ENCODE peak calls at places on chromosome 12, in six cellular contexts. D is LoVo; V is colonic mucosa; U is Right ventricle myocardium inferior; A is NCI-H1105; Q is activated CD4-positive, alpha-beta memory T cell treated with anti-CD3 and anti-CD28 coated beads, Interleukin-2, amount 10 ng/mL, durations not matched to agents 7 days and 5 days. R is an unnamed sample.

GRCh38 chr12:22979854-22980253 is 354.9 kb downstream of the ETNK1 start:
- DNase-seq in D (no peak), V (no peak), U (no peak), A (no peak), Q (no peak), R (no peak)

GRCh38 chr12:64007853-64008252 is 163.4 kb downstream of the SRGAP1 start:
- DNase-seq in D (no peak), V (no peak), U (no peak), A (no peak), Q (no peak), R (no peak)

GRCh38 chr12:123488539-123489230 is 30.7 kb downstream of the SNRNP35 start:
- DNase-seq in D (no peak), V (no peak), U (no peak), A (no peak), Q (no peak), R (peak)

GRCh38 chr12:41956353-41956752 is 188.3 kb downstream of the GXYLT1 start:
- DNase-seq in D (no peak), V (no peak), U (no peak), A (no peak), Q (no peak), R (no peak)

GRCh38 chr12:95231190-95231589 is 13.6 kb downstream of the VEZT start:
- DNase-seq in D (peak), V (no peak), U (no peak), A (no peak), Q (no peak), R (no peak)

GRCh38 chr12:115375188-115375991 is 691.4 kb upstream of the TBX3 start:
- DNase-seq in D (peak), V (no peak), U (no peak), A (no peak), Q (no peak), R (peak)

GRCh38 chr12:56941299-56942017 is 7.2 kb upstream of the SDR9C7 start:
- DNase-seq in D (no peak), V (no peak), U (no peak), A (no peak), Q (no peak), R (peak)

GRCh38 chr12:9648701-9649531 is 20.6 kb upstream of the CLEC2D start:
- DNase-seq in D (no peak), V (no peak), U (no peak), A (no peak), Q (no peak), R (no peak)

GRCh38 chr12:24230061-24230460 is 280.6 kb upstream of the SOX5 start:
- DNase-seq in D (no peak), V (no peak), U (no peak), A (no peak), Q (no peak), R (peak)

GRCh38 chr12:128298091-128298490 is 31.1 kb downstream of the TMEM132C start:
- DNase-seq in D (no peak), V (no peak), U (no peak), A (no peak), Q (no peak), R (no peak)

GRCh38 chr12:66188584-66189475 is at the start of gene IRAK3:
- DNase-seq in D (no peak), V (peak), U (peak), A (no peak), Q (peak), R (peak)

GRCh38 chr12:20199780-20200179 is 168.6 kb upstream of the PDE3A start:
- DNase-seq in D (no peak), V (no peak), U (no peak), A (no peak), Q (no peak), R (no peak)

GRCh38 chr12:10241781-10242180 is 29.1 kb downstream of the GABARAPL1 start:
- DNase-seq in D (no peak), V (no peak), U (no peak), A (no peak), Q (no peak), R (no peak)

GRCh38 chr12:57737467-57738141 is 938 bp downstream of the AGAP2 start:
- DNase-seq in D (no peak), V (no peak), U (no peak), A (no peak), Q (no peak), R (peak)

GRCh38 chr12:70245458-70245857 is 2.2 kb downstream of the CNOT2 start:
- DNase-seq in D (no peak), V (no peak), U (no peak), A (no peak), Q (no peak), R (no peak)

GRCh38 chr12:2286051-2286450 is 233.3 kb downstream of the CACNA1C start:
- DNase-seq in D (no peak), V (no peak), U (no peak), A (no peak), Q (no peak), R (no peak)

GRCh38 chr12:55019784-55020183 is at the start of gene NEUROD4:
- DNase-seq in D (peak), V (peak), U (no peak), A (no peak), Q (peak), R (peak)

GRCh38 chr12:106769078-106769477 is 5.4 kb upstream of the RIC8B start:
- DNase-seq in D (no peak), V (no peak), U (no peak), A (no peak), Q (no peak), R (no peak)

GRCh38 chr12:48125985-48126384 is 6.8 kb downstream of the PFKM start:
- DNase-seq in D (no peak), V (no peak), U (no peak), A (no peak), Q (no peak), R (no peak)

GRCh38 chr12:124538194-124539082 is 29.0 kb downstream of the NCOR2 start:
- DNase-seq in D (no peak), V (no peak), U (no peak), A (no peak), Q (no peak), R (no peak)

GRCh38 chr12:46160081-46160980 is 108.5 kb downstream of the SLC38A1 start:
- DNase-seq in D (peak), V (no peak), U (no peak), A (peak), Q (no peak), R (peak)

GRCh38 chr12:4440187-4440941 is 5.3 kb downstream of the FGF6 start:
- DNase-seq in D (no peak), V (peak), U (no peak), A (no peak), Q (peak), R (peak)

GRCh38 chr12:1845427-1845826 is 25.1 kb downstream of the LRTM2 start:
- DNase-seq in D (no peak), V (no peak), U (no peak), A (no peak), Q (no peak), R (peak)

GRCh38 chr12:89793946-89794345 is 85.3 kb upstream of the ATP2B1 start:
- DNase-seq in D (no peak), V (no peak), U (no peak), A (no peak), Q (no peak), R (no peak)

GRCh38 chr12:26124491-26125450 is at the start of gene BHLHE41:
- DNase-seq in D (peak), V (peak), U (peak), A (peak), Q (no peak), R (peak)

GRCh38 chr12:118981285-118982201 is at the start of gene SRRM4:
- DNase-seq in D (no peak), V (no peak), U (peak), A (peak), Q (no peak), R (peak)

GRCh38 chr12:44000309-44000952 is 164.6 kb downstream of the TMEM117 start:
- DNase-seq in D (peak), V (peak), U (no peak), A (peak), Q (peak), R (peak)

GRCh38 chr12:68963456-68963859 is 30.5 kb upstream of the CPM start:
- DNase-seq in D (no peak), V (no peak), U (no peak), A (no peak), Q (no peak), R (no peak)

GRCh38 chr12:53938276-53939140 is at the start of gene HOXC13:
- DNase-seq in D (peak), V (peak), U (no peak), A (peak), Q (no peak), R (peak)

GRCh38 chr12:104672501-104673265 is 215.9 kb downstream of the CHST11 start:
- DNase-seq in D (no peak), V (no peak), U (no peak), A (no peak), Q (no peak), R (no peak)

GRCh38 chr12:122437656-122438121 is 15.2 kb upstream of the CLIP1 start:
- DNase-seq in D (peak), V (peak), U (peak), A (peak), Q (no peak), R (no peak)

GRCh38 chr12:34394211-34395055 is 372.1 kb downstream of the ALG10 start:
- DNase-seq in D (no peak), V (peak), U (peak), A (no peak), Q (no peak), R (peak)

GRCh38 chr12:122918827-122919226 is 22.9 kb upstream of the VPS37B start:
- DNase-seq in D (no peak), V (no peak), U (no peak), A (no peak), Q (no peak), R (no peak)

GRCh38 chr12:11768233-11768965 is 118.9 kb downstream of the ETV6 start:
- DNase-seq in D (no peak), V (peak), U (no peak), A (no peak), Q (no peak), R (peak)

GRCh38 chr12:105980533-105980932 is 158.2 kb downstream of the NUAK1 start:
- DNase-seq in D (no peak), V (no peak), U (peak), A (no peak), Q (no peak), R (no peak)

GRCh38 chr12:109182041-109182839 is 65.9 kb downstream of the ACACB start:
- DNase-seq in D (no peak), V (no peak), U (no peak), A (no peak), Q (no peak), R (no peak)

GRCh38 chr12:3014641-3015040 is 55.4 kb downstream of the TEAD4 start:
- DNase-seq in D (no peak), V (no peak), U (peak), A (no peak), Q (no peak), R (no peak)

GRCh38 chr12:5622280-5622679 is 190.4 kb downstream of the NTF3 start:
- DNase-seq in D (no peak), V (no peak), U (no peak), A (no peak), Q (no peak), R (peak)

GRCh38 chr12:117897379-117898161 is 71.2 kb downstream of the KSR2 start:
- DNase-seq in D (no peak), V (no peak), U (no peak), A (no peak), Q (no peak), R (no peak)